ENCODE peak calls at places on chromosomes 3 and 15, in four cellular contexts. S, K, W and V are unnamed samples.

GRCh38 chr3:140829796-140830195 is 111.8 kb upstream of the SLC25A36 start:
- DNase-seq in S (no peak), K (no peak), W (no peak), V (no peak)

GRCh38 chr3:71168043-71168720 is 415.3 kb downstream of the FOXP1 start:
- DNase-seq in S (no peak), K (no peak), W (peak), V (no peak)

GRCh38 chr3:10443791-10444429 is 61.5 kb downstream of the ATP2B2 start:
- DNase-seq in S (no peak), K (no peak), W (no peak), V (no peak)

GRCh38 chr15:73046073-73046472 is 6.2 kb upstream of the NEO1 start:
- DNase-seq in S (no peak), K (no peak), W (no peak), V (no peak)

GRCh38 chr3:5456199-5456598 is 268.7 kb downstream of the EDEM1 start:
- DNase-seq in S (no peak), K (no peak), W (no peak), V (no peak)

GRCh38 chr3:160707187-160707789 is 30.3 kb downstream of the ARL14 start:
- DNase-seq in S (peak), K (no peak), W (peak), V (peak)

GRCh38 chr15:76994971-76995945 is at the start of gene PSTPIP1:
- DNase-seq in S (no peak), K (no peak), W (peak), V (peak)

GRCh38 chr3:120182613-120183524 is 88.6 kb upstream of the GSK3B start:
- DNase-seq in S (no peak), K (no peak), W (peak), V (no peak)

GRCh38 chr3:123429362-123430125 is 19.3 kb downstream of the ADCY5 start:
- DNase-seq in S (no peak), K (no peak), W (no peak), V (no peak)

GRCh38 chr3:47614788-47615187 is 36.1 kb upstream of the CSPG5 start:
- DNase-seq in S (no peak), K (no peak), W (no peak), V (no peak)

GRCh38 chr3:121167374-121168139 is 259.6 kb downstream of the STXBP5L start:
- DNase-seq in S (no peak), K (no peak), W (no peak), V (no peak)

GRCh38 chr3:30826381-30827061 is 67.9 kb downstream of the GADL1 start:
- DNase-seq in S (no peak), K (no peak), W (no peak), V (no peak)

GRCh38 chr3:183548262-183548769 is 7.2 kb downstream of the KLHL6 start:
- DNase-seq in S (peak), K (no peak), W (peak), V (no peak)

GRCh38 chr15:75921732-75922703 is 18.3 kb downstream of the FBXO22 start:
- DNase-seq in S (peak), K (no peak), W (peak), V (peak)

GRCh38 chr3:154421067-154421466 is 8.9 kb downstream of the GPR149 start:
- DNase-seq in S (peak), K (peak), W (no peak), V (no peak)

GRCh38 chr3:195921334-195921771 is 13.0 kb upstream of the TNK2 start:
- DNase-seq in S (no peak), K (no peak), W (no peak), V (no peak)

GRCh38 chr15:57223345-57223744 is 153.0 kb upstream of the CGNL1 start:
- DNase-seq in S (no peak), K (no peak), W (no peak), V (no peak)

GRCh38 chr15:32119286-32119685 is 89.0 kb downstream of the CHRNA7 start:
- DNase-seq in S (no peak), K (no peak), W (no peak), V (no peak)

GRCh38 chr15:40825661-40826088 is 2.8 kb downstream of the PPP1R14D start:
- DNase-seq in S (peak), K (no peak), W (peak), V (no peak)

GRCh38 chr3:100354850-100355249 is 20.3 kb downstream of the NIT2 start:
- DNase-seq in S (no peak), K (no peak), W (no peak), V (no peak)

GRCh38 chr15:38229700-38230099 is 22.9 kb upstream of the SPRED1 start:
- DNase-seq in S (no peak), K (no peak), W (peak), V (no peak)

GRCh38 chr3:112005091-112005672 is 6.5 kb downstream of the TAGLN3 start:
- DNase-seq in S (no peak), K (no peak), W (peak), V (no peak)

GRCh38 chr3:123143669-123144411 is 57.9 kb upstream of the SEC22A start:
- DNase-seq in S (peak), K (no peak), W (no peak), V (no peak)

GRCh38 chr15:48086582-48086981 is 34.2 kb upstream of the SLC24A5 start:
- DNase-seq in S (no peak), K (no peak), W (no peak), V (no peak)

GRCh38 chr15:74406992-74407705 is 26.6 kb downstream of the SEMA7A start:
- DNase-seq in S (peak), K (no peak), W (peak), V (no peak)

GRCh38 chr3:171658801-171659200 is 151.5 kb downstream of the PLD1 start:
- DNase-seq in S (no peak), K (no peak), W (no peak), V (no peak)

GRCh38 chr15:100598655-100599054 is 3.3 kb downstream of the LINS1 start:
- DNase-seq in S (no peak), K (no peak), W (no peak), V (no peak)

GRCh38 chr15:67013696-67014095 is 51.7 kb upstream of the SMAD3 start:
- DNase-seq in S (no peak), K (no peak), W (peak), V (no peak)

GRCh38 chr3:179234244-179234643 is 16.7 kb downstream of the KCNMB3 start:
- DNase-seq in S (no peak), K (no peak), W (no peak), V (no peak)

GRCh38 chr3:149386299-149386606 is 8.8 kb upstream of the TM4SF1 start:
- DNase-seq in S (no peak), K (no peak), W (no peak), V (no peak)

GRCh38 chr3:136070334-136070733 is 104.8 kb downstream of the PPP2R3A start:
- DNase-seq in S (no peak), K (no peak), W (peak), V (no peak)

GRCh38 chr3:24734019-24734418 is 239.4 kb upstream of the THRB start:
- DNase-seq in S (no peak), K (no peak), W (peak), V (no peak)